ENCODE peak calls at places on chromosomes 12 and 14, in seven cellular contexts. R is RWPE1, I is AG09319, C is body of pancreas, O is colonic mucosa, U is AG10803, F is hepatocyte. K is an unnamed sample.

GRCh38 chr12:89390802-89391673 is 38.7 kb upstream of the DUSP6 start:
- DNase-seq in O (peak), I (no peak), C (no peak), R (no peak), F (peak), U (peak), K (peak)

GRCh38 chr12:123389560-123390351 is 5.8 kb downstream of the KMT5A start:
- DNase-seq in F (peak), U (no peak), C (peak), I (no peak), O (peak), R (peak), K (peak)

GRCh38 chr12:79685068-79685467 is 5.7 kb downstream of the PAWR start:
- DNase-seq in O (no peak), C (no peak), F (no peak), R (peak), U (peak), I (no peak), K (no peak)

GRCh38 chr14:72559227-72559626 is 334.7 kb downstream of the DPF3 start:
- DNase-seq in C (no peak), U (peak), F (no peak), R (peak), I (no peak), O (no peak), K (no peak)

GRCh38 chr12:106429636-106430035 is 72.1 kb downstream of the POLR3B start:
- DNase-seq in O (no peak), R (no peak), U (no peak), I (no peak), F (no peak), C (no peak), K (no peak)

GRCh38 chr12:82682851-82683261 is 3.9 kb upstream of the TMTC2 start:
- DNase-seq in F (no peak), O (no peak), U (peak), R (no peak), I (no peak), C (no peak), K (no peak)

GRCh38 chr12:54251667-54252284 is 28.1 kb downstream of the CBX5 start:
- DNase-seq in R (peak), C (no peak), U (peak), I (no peak), F (peak), O (no peak), K (no peak)

GRCh38 chr14:46717211-46717610 is 65.6 kb upstream of the RPL10L start:
- DNase-seq in U (no peak), C (no peak), R (no peak), I (no peak), O (no peak), F (no peak), K (no peak)

GRCh38 chr12:95368931-95369330 is 105.0 kb upstream of the METAP2 start:
- DNase-seq in U (peak), I (no peak), C (no peak), R (no peak), O (no peak), F (no peak), K (no peak)

GRCh38 chr12:12505544-12506501 is 56.8 kb downstream of the DUSP16 start:
- DNase-seq in F (peak), O (no peak), C (no peak), U (peak), R (no peak), I (peak), K (no peak)

GRCh38 chr14:92510972-92511371 is 2.6 kb upstream of the RIN3 start:
- DNase-seq in I (no peak), U (no peak), R (peak), O (no peak), C (no peak), F (no peak), K (no peak)
- TF ChIP-seq CTCF in I (no peak), U (no peak), R (no peak), O (no peak), C (no peak), F (peak), K (no peak)

DNA sequence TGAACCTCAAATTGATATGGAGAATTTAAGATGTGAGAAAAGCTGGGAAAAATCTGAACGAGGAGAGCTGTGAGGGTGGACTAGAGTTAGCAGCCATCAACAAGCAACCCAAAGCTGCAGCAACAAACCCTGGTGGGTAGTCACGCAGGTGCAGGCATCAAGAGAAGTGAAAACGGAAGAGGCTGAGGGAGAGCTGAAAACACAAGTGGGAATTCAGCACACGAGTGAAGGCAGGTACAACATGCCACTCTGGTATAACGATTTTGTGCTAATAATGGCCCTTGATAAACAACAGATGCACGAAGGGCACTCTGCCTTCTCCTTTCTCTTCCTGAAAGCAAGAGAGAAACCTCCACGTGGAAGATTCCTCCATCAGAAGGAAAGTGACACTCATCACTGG is 11.5 kb downstream of the TCL1B start:
- DNase-seq in U (no peak), O (no peak), C (no peak), I (no peak), R (no peak), F (no peak), K (no peak)
- TF ChIP-seq CTCF in U (no peak), O (no peak), C (no peak), I (no peak), R (no peak), F (no peak), K (no peak)

DNA sequence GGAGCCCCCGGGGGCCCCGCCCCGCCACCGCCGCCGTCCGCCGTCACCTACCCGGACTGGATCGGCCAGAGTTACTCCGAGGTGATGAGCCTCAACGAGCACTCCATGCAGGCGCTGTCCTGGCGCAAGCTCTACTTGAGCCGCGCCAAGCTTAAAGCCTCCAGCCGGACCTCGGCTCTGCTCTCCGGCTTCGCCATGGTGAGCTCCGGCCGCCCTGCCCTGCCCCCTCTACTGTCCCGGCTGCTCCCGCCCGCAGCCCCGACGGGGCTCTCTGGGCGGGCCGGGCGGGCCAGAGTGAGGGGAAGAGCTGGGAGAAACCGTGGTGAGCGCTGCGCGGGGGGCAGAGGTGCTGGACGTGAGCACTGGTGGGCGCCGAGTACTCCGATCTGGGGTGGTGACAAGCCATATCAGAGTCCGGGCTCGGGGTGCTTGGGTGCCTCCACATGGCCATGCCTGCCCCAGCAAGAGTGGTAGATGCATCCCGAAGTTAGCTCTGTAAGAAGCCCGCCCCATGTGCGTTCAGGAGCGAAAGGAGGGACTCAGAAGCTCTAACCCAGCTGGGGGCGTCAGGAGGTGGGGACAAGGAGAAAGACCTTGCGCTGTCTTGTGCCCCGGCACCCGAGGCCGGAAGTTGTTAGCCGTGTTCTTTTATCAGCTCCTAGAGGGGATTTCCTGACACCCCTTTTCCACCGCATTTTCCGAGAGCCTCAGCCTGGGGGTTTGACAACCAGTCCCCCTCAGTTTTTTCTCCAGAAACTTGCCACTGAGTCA is 708 bp downstream of the ORAI1 start:
- DNase-seq in O (peak), I (no peak), C (peak), R (peak), U (peak), F (peak), K (peak)
- TF ChIP-seq CTCF in O (no peak), I (peak), C (no peak), R (peak), U (peak), F (no peak), K (no peak)

GRCh38 chr14:74596747-74597456 is 15.1 kb downstream of the LTBP2 start:
- DNase-seq in I (no peak), C (no peak), F (no peak), U (peak), O (no peak), R (no peak), K (no peak)

GRCh38 chr14:74592476-74593191 is 19.4 kb downstream of the LTBP2 start:
- DNase-seq in U (no peak), R (no peak), I (no peak), F (no peak), O (no peak), C (no peak), K (no peak)

GRCh38 chr14:74593241-74593985 is 18.6 kb downstream of the LTBP2 start:
- DNase-seq in C (no peak), R (no peak), U (peak), O (no peak), F (peak), I (no peak), K (no peak)

GRCh38 chr14:74594021-74594420 is 18.0 kb downstream of the LTBP2 start:
- DNase-seq in F (no peak), R (no peak), I (no peak), O (no peak), U (no peak), C (no peak), K (no peak)

DNA sequence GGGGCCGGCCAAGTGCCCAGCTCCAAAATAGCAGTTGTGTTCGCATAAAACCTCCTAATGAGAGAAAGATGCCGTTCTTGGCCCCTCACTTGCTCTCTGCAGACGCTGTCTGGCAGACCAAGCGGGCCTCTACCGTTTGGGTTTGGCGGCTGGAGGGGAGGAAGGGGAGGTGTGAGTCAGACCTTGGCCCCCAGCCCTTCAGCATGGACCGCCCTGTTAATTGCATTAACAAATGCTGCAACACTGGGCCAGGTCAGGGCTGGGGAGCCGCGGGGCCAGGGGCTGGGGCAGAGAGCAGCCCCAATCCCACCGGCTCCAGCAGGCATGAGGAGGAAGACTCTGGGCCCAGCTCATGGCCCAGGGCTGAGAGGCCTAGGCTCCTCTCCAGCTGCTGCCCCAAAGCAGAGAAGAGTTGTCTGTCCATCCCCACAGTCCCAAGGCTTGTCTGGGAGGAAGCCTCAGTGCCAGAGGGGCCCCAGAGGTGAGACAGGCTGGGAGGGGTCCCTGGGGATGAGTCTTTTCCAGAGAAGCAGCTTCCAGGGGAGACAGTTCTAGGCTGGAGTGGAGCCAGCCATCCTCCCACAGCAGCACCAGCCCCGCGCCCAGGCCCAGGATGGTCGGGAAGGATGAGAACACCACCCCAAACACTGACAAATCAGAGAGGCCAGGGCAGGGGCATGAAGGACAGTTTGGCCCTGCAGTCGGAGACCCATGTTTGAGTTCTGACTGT is 16.9 kb downstream of the LTBP2 start:
- DNase-seq in R (no peak), F (no peak), I (peak), O (peak), U (peak), C (no peak), K (peak)
- TF ChIP-seq CTCF in R (no peak), F (no peak), I (no peak), O (no peak), U (no peak), C (no peak), K (no peak)

DNA sequence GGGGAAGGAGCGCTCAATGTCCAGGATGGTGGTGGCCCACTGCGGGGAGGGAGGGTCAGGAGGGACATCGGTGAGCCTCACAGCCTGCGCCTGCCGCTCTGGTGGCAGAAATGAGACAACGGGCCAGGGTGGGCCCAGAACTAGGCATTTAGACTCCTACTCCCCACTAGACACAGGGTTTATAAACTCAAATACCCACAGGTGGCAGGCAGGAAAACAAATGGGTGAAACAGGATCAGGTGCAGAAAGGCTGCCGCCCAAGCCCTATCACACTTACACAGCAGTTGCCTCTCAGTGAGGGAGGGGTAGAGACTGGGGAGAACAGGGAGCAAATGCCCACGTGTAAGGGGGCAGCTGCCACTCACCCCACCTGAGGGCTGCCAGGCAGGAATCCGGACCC is 46.4 kb downstream of the TRPV4 start:
- DNase-seq in O (no peak), R (no peak), C (no peak), F (no peak), U (no peak), I (no peak), K (no peak)
- TF ChIP-seq CTCF in O (no peak), R (no peak), C (no peak), F (no peak), U (no peak), I (no peak), K (no peak)

DNA sequence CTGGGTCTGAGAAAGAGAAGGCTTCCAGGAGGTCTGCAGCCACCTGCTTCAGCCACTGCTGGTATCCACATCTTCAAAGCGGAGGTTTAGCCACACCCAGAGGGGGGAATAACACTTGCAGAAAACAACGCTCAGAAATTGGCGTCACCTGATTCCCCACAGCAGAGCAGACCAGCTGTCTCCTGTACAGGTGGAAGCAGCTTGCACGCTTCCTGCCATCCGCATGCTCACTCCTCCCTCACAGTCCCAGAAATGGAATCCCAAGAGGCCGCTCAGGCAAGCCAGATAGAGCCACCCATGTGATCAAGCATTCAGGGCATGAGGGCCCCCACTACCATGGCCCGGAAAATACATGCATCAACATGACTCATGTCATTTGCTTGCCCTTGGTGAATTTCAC is 112.2 kb upstream of the DIO3 start:
- DNase-seq in C (no peak), I (no peak), F (no peak), O (no peak), U (no peak), R (no peak), K (no peak)
- TF ChIP-seq CTCF in C (no peak), I (no peak), F (no peak), O (no peak), U (no peak), R (no peak), K (no peak)

GRCh38 chr12:119020377-119021360 is 39.3 kb downstream of the SRRM4 start:
- DNase-seq in O (peak), R (no peak), C (peak), I (no peak), F (peak), U (no peak), K (peak)
- TF ChIP-seq CTCF in O (peak), R (peak), C (no peak), I (no peak), F (peak), U (no peak), K (no peak)

DNA sequence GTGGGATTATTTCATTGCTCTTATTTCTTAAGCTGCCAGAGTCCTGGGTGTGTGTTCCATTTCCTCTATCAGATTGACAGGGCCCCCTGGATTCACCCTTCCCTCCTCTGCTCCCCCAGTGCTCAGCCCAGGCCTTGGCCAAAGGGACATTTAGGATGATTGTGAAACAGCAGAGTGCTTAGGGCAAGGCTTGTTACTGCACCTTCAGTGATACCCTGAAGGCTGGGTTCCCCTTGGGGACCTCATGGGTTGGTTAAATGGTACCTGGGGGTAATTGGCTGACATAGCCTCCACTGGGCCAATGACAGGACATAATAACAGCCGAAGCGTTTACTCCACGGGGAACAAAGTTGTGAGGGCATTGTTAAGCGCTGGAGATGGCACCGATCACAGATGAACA is 1.3 kb upstream of the KRT72 start:
- DNase-seq in I (no peak), U (no peak), C (no peak), F (no peak), O (no peak), R (no peak), K (no peak)
- TF ChIP-seq CTCF in I (no peak), U (no peak), C (no peak), F (no peak), O (no peak), R (no peak), K (no peak)